ENCODE peak calls at places on chromosomes 16 and 17, in four cellular contexts. O is hypothalamus; K is stimulated activated CD4-positive, alpha-beta T cell treated with anti-CD3 and anti-CD28 coated beads, Interleukin-15, amount 100 ng/mL, for 24 hours; T is foreskin fibroblast. C is an unnamed sample.

GRCh38 chr17:15301845-15302244 is 36.7 kb upstream of the PMP22 start:
- DNase-seq in O (no peak), T (no peak), K (no peak), C (no peak)

GRCh38 chr16:75105306-75106061 is 11.1 kb downstream of the LDHD start:
- DNase-seq in T (peak; percentile 49), K (no peak), O (no peak), C (no peak)

GRCh38 chr17:76384987-76385891 is 830 bp downstream of the SPHK1 start:
- DNase-seq in T (peak; percentile 88), O (no peak), K (peak; percentile 57), C (no peak)

GRCh38 chr16:57601801-57602478 is 26.5 kb upstream of the ADGRG1 start:
- DNase-seq in T (no peak), K (peak; percentile 74), O (no peak), C (no peak)

GRCh38 chr16:73601911-73602310 is 554.0 kb upstream of the ZFHX3 start:
- DNase-seq in O (no peak), K (no peak), T (no peak), C (no peak)

GRCh38 chr16:51150159-51150893 is 744 bp downstream of the SALL1 start:
- DNase-seq in O (peak; percentile 57), T (peak; percentile 56), K (no peak), C (no peak)

GRCh38 chr17:29138184-29138955 is 41.8 kb downstream of the MYO18A start:
- DNase-seq in T (peak; percentile 66), O (no peak), K (peak; percentile 80), C (no peak)

GRCh38 chr17:17849147-17849820 is 12.5 kb upstream of the SREBF1 start:
- DNase-seq in K (peak; percentile 92), O (no peak), T (peak; percentile 76), C (no peak)

GRCh38 chr17:2869604-2870003 is 73.4 kb downstream of the RAP1GAP2 start:
- DNase-seq in T (no peak), K (no peak), O (no peak), C (no peak)

GRCh38 chr17:2591040-2591640 is 2.3 kb upstream of the PAFAH1B1 start:
- DNase-seq in K (no peak), O (no peak), T (no peak), C (no peak)

GRCh38 chr17:30095507-30096244 is 20.9 kb upstream of the NSRP1 start:
- DNase-seq in T (peak; percentile 81), O (no peak), K (no peak), C (no peak)

GRCh38 chr17:309361-309888 is 43.2 kb downstream of the RPH3AL start:
- DNase-seq in O (no peak), K (peak; percentile 26), T (no peak), C (no peak)

GRCh38 chr16:13923703-13924298 is 3.8 kb downstream of the ERCC4 start:
- DNase-seq in T (peak; percentile 67), O (no peak), K (no peak), C (peak; percentile 21)

GRCh38 chr17:74521701-74522201 is 9.5 kb downstream of the CD300LB start:
- DNase-seq in K (peak; percentile 9), O (no peak), T (no peak), C (no peak)

GRCh38 chr17:56598471-56598870 is 5.0 kb downstream of the NOG start:
- DNase-seq in O (no peak), T (peak; percentile 13), K (no peak), C (no peak)

GRCh38 chr16:89442990-89443726 is 47.2 kb downstream of the ANKRD11 start:
- DNase-seq in T (peak; percentile 82), O (no peak), K (no peak), C (no peak)

GRCh38 chr17:11618861-11619566 is 20.7 kb downstream of the DNAH9 start:
- DNase-seq in O (no peak), K (no peak), T (peak; percentile 8), C (no peak)

GRCh38 chr16:49484454-49484853 is 110.8 kb downstream of the C16orf78 start:
- DNase-seq in T (peak; percentile 9), O (peak; percentile 17), K (peak; percentile 42), C (no peak)

GRCh38 chr17:6786618-6787017 is 10.6 kb downstream of the FBXO39 start:
- DNase-seq in O (no peak), K (no peak), T (peak; percentile 76), C (no peak)

GRCh38 chr17:7022791-7023571 is at the start of gene BCL6B:
- DNase-seq in T (no peak), O (no peak), K (no peak), C (no peak)

GRCh38 chr17:80124351-80124981 is 22.5 kb downstream of the EIF4A3 start:
- DNase-seq in K (no peak), T (peak; percentile 65), O (no peak), C (no peak)

GRCh38 chr17:46773676-46774075 is 44.8 kb downstream of the WNT3 start:
- DNase-seq in K (no peak), O (no peak), T (no peak), C (no peak)

GRCh38 chr16:67845291-67846062 is 1.3 kb upstream of the NUTF2 start:
- DNase-seq in O (no peak), T (peak; percentile 35), K (no peak), C (no peak)

GRCh38 chr16:57045694-57046381 is 46.5 kb upstream of the CPNE2 start:
- DNase-seq in T (peak; percentile 86), O (peak; percentile 30), K (peak; percentile 34), C (peak; percentile 40)

GRCh38 chr17:41404024-41404651 is 6.7 kb upstream of the KRT31 start:
- DNase-seq in K (peak; percentile 74), T (peak; percentile 97), O (no peak), C (no peak)

GRCh38 chr17:36768355-36768754 is 167.0 kb downstream of the MRM1 start:
- DNase-seq in T (no peak), K (no peak), O (no peak), C (no peak)

GRCh38 chr17:19003966-19004600 is 481 bp downstream of the FAM83G start:
- DNase-seq in O (no peak), T (peak; percentile 63), K (peak; percentile 75), C (peak; percentile 54)

GRCh38 chr17:30970757-30971567 is at the start of gene RNF135:
- DNase-seq in O (peak; percentile 60), T (peak; percentile 95), K (peak; percentile 79), C (peak; percentile 70)

GRCh38 chr16:60414617-60415016 is 1621.6 kb downstream of the CDH8 start:
- DNase-seq in O (no peak), K (no peak), T (no peak), C (no peak)

C was measured in GM19239.